ENCODE peak calls at places on chromosome X, in nine cellular contexts. D is endothelial cell; L is endodermal cell; U is GM13977; Q is brain pericyte; E is COR-L47; J is SK-MEL-5; I is stimulated activated CD8-positive, alpha-beta memory T cell treated with anti-CD3 and anti-CD28 coated beads, Interleukin-15, amount 100 ng/mL, for 4 hours; K is occipital lobe. N is an unnamed sample.

GRCh38 chrX:10819973-10820372 is 199.6 kb upstream of the MID1 start:
- DNase-seq in D (no peak), L (no peak), U (no peak), Q (no peak), E (no peak), J (no peak), I (no peak), K (no peak), N (no peak)

GRCh38 chrX:40734956-40735317 is 405 bp downstream of the MED14 start:
- DNase-seq in D (no peak), L (no peak), U (no peak), Q (no peak), E (no peak), J (no peak), I (no peak), K (no peak), N (no peak)

GRCh38 chrX:24694825-24695224 is 1.1 kb downstream of the POLA1 start:
- DNase-seq in D (no peak), L (no peak), U (no peak), Q (no peak), E (no peak), J (no peak), I (no peak), K (no peak), N (no peak)

GRCh38 chrX:131747173-131747572 is 203.3 kb downstream of the OR13H1 start:
- DNase-seq in D (no peak), L (no peak), U (peak), Q (no peak), E (no peak), J (peak), I (no peak), K (no peak), N (peak)

GRCh38 chrX:75303795-75304194 is 29.9 kb downstream of the UPRT start:
- DNase-seq in D (no peak), L (no peak), U (no peak), Q (peak), E (no peak), J (no peak), I (no peak), K (no peak), N (no peak)

GRCh38 chrX:42442745-42443144 is 335.2 kb downstream of the PPP1R2C start:
- DNase-seq in D (no peak), L (no peak), U (no peak), Q (no peak), E (no peak), J (no peak), I (no peak), K (no peak), N (no peak)

GRCh38 chrX:47846070-47846469 is 9.4 kb downstream of the ZNF81 start:
- DNase-seq in D (no peak), L (no peak), U (no peak), Q (no peak), E (no peak), J (no peak), I (no peak), K (no peak), N (no peak)

GRCh38 chrX:39336709-39337294 is 535.5 kb downstream of the MID1IP1 start:
- DNase-seq in D (no peak), L (no peak), U (peak), Q (no peak), E (peak), J (no peak), I (no peak), K (no peak), N (no peak)

GRCh38 chrX:78708171-78708570 is 39.3 kb upstream of the LPAR4 start:
- DNase-seq in D (peak), L (peak), U (peak), Q (no peak), E (no peak), J (peak), I (no peak), K (no peak), N (no peak)

GRCh38 chrX:6226053-6226645 is 2.5 kb downstream of the NLGN4X start:
- DNase-seq in D (peak), L (peak), U (no peak), Q (no peak), E (no peak), J (no peak), I (no peak), K (no peak), N (no peak)

GRCh38 chrX:136828830-136829229 is 48.1 kb upstream of the ARHGEF6 start:
- DNase-seq in D (peak), L (no peak), U (no peak), Q (no peak), E (no peak), J (no peak), I (no peak), K (no peak), N (no peak)

GRCh38 chrX:12770440-12770839 is 20.8 kb upstream of the PRPS2 start:
- DNase-seq in D (no peak), L (no peak), U (no peak), Q (no peak), E (peak), J (peak), I (no peak), K (no peak), N (peak)

GRCh38 chrX:149527705-149528104 is 13.1 kb upstream of the EOLA1 start:
- DNase-seq in D (peak), L (peak), U (no peak), Q (no peak), E (no peak), J (peak), I (no peak), K (no peak), N (no peak)

GRCh38 chrX:77788050-77788449 is 2.0 kb upstream of the ATRX start:
- DNase-seq in D (no peak), L (no peak), U (no peak), Q (no peak), E (no peak), J (peak), I (no peak), K (no peak), N (no peak)

GRCh38 chrX:20664774-20665173 is 398.1 kb upstream of the RPS6KA3 start:
- DNase-seq in D (peak), L (peak), U (no peak), Q (no peak), E (no peak), J (no peak), I (no peak), K (peak), N (no peak)

GRCh38 chrX:47697171-47697570 is 38.2 kb upstream of the UXT start:
- DNase-seq in D (no peak), L (no peak), U (no peak), Q (no peak), E (no peak), J (no peak), I (no peak), K (no peak), N (no peak)

GRCh38 chrX:16882702-16883486 is 12.7 kb upstream of the RBBP7 start:
- DNase-seq in D (peak), L (peak), U (peak), Q (peak), E (peak), J (peak), I (no peak), K (peak), N (peak)

GRCh38 chrX:68665502-68665901 is 18.0 kb downstream of the STARD8 start:
- DNase-seq in D (no peak), L (no peak), U (no peak), Q (no peak), E (no peak), J (no peak), I (no peak), K (no peak), N (no peak)

GRCh38 chrX:155434906-155435743 is 23.3 kb downstream of the F8A3 start:
- DNase-seq in D (no peak), L (no peak), U (no peak), Q (no peak), E (no peak), J (no peak), I (no peak), K (no peak), N (no peak)

GRCh38 chrX:372856-373640 is 13.7 kb downstream of the PPP2R3B start:
- DNase-seq in D (no peak), L (peak), U (no peak), Q (no peak), E (no peak), J (no peak), I (no peak), K (no peak), N (no peak)

GRCh38 chrX:7225338-7225737 is 77.4 kb upstream of the PUDP start:
- DNase-seq in D (no peak), L (no peak), U (no peak), Q (no peak), E (no peak), J (no peak), I (no peak), K (no peak), N (no peak)

GRCh38 chrX:8083276-8083675 is 87.8 kb downstream of the VCX2 start:
- DNase-seq in D (no peak), L (no peak), U (no peak), Q (no peak), E (no peak), J (no peak), I (no peak), K (no peak), N (no peak)

GRCh38 chrX:48498374-48498809 is 10.4 kb upstream of the PORCN start:
- DNase-seq in D (no peak), L (no peak), U (no peak), Q (no peak), E (no peak), J (peak), I (no peak), K (no peak), N (no peak)

GRCh38 chrX:130909469-130910136 is 6.6 kb upstream of the ENOX2 start:
- DNase-seq in D (no peak), L (no peak), U (no peak), Q (no peak), E (no peak), J (no peak), I (no peak), K (no peak), N (no peak)

GRCh38 chrX:115940888-115941332 is 229.6 kb upstream of the AGTR2 start:
- DNase-seq in D (peak), L (peak), U (peak), Q (no peak), E (peak), J (peak), I (no peak), K (peak), N (peak)

GRCh38 chrX:74232859-74233258 is 71.1 kb upstream of the ZCCHC13 start:
- DNase-seq in D (no peak), L (no peak), U (no peak), Q (no peak), E (peak), J (peak), I (no peak), K (no peak), N (no peak)

GRCh38 chrX:24424948-24425347 is 40.1 kb upstream of the PDK3 start:
- DNase-seq in D (no peak), L (no peak), U (no peak), Q (no peak), E (no peak), J (no peak), I (no peak), K (no peak), N (no peak)

GRCh38 chrX:103356023-103356798 is at the start of gene TCEAL9:
- DNase-seq in D (peak), L (peak), U (no peak), Q (no peak), E (peak), J (peak), I (no peak), K (no peak), N (no peak)

GRCh38 chrX:45697591-45697990 is 496.9 kb upstream of the DIPK2B start:
- DNase-seq in D (no peak), L (no peak), U (no peak), Q (no peak), E (no peak), J (no peak), I (no peak), K (no peak), N (no peak)

GRCh38 chrX:13487731-13488505 is 81.5 kb upstream of the EGFL6 start:
- DNase-seq in D (peak), L (peak), U (peak), Q (peak), E (peak), J (peak), I (no peak), K (peak), N (peak)

GRCh38 chrX:15524417-15524816 is 23.8 kb downstream of the BMX start:
- DNase-seq in D (no peak), L (no peak), U (no peak), Q (no peak), E (no peak), J (no peak), I (no peak), K (no peak), N (no peak)